ENCODE peak calls at places on chromosomes 1 and 21, in nine cellular contexts. One of them, this sample, is unnamed.

GRCh38 chr1:66489146-66489545 is 44.8 kb upstream of the SGIP1 start:
- DNase-seq in A549: no peak
- DNase-seq in activated CD8-positive, alpha-beta T cell treated with anti-CD3 and anti-CD28 coated beads for 36 hours: no peak
- DNase-seq in osteocyte: no peak
- DNase-seq in AG09319: no peak
- DNase-seq in thoracic aorta: no peak
- DNase-seq in RWPE1: peak; percentile 18
- DNase-seq in kidney: no peak
- DNase-seq in BE2C: no peak
- DNase-seq in this sample: peak; percentile 65

GRCh38 chr1:89378001-89378400 is 14.1 kb downstream of the GBP6 start:
- DNase-seq in AG09319: no peak
- DNase-seq in RWPE1: no peak
- DNase-seq in A549: no peak
- DNase-seq in osteocyte: no peak
- DNase-seq in kidney: no peak
- DNase-seq in BE2C: no peak
- DNase-seq in thoracic aorta: no peak
- DNase-seq in activated CD8-positive, alpha-beta T cell treated with anti-CD3 and anti-CD28 coated beads for 36 hours: no peak
- DNase-seq in this sample: no peak

GRCh38 chr1:21012937-21013336 is 163.8 kb downstream of the EIF4G3 start:
- DNase-seq in BE2C: peak; percentile 25
- DNase-seq in osteocyte: no peak
- DNase-seq in activated CD8-positive, alpha-beta T cell treated with anti-CD3 and anti-CD28 coated beads for 36 hours: no peak
- DNase-seq in thoracic aorta: no peak
- DNase-seq in A549: no peak
- DNase-seq in AG09319: peak; percentile 23
- DNase-seq in RWPE1: no peak
- DNase-seq in kidney: no peak
- DNase-seq in this sample: no peak

GRCh38 chr1:62800274-62800673 is 16.3 kb downstream of the ATG4C start:
- DNase-seq in A549: no peak
- DNase-seq in activated CD8-positive, alpha-beta T cell treated with anti-CD3 and anti-CD28 coated beads for 36 hours: no peak
- DNase-seq in thoracic aorta: no peak
- DNase-seq in osteocyte: no peak
- DNase-seq in kidney: no peak
- DNase-seq in AG09319: no peak
- DNase-seq in BE2C: no peak
- DNase-seq in RWPE1: no peak
- DNase-seq in this sample: no peak

GRCh38 chr1:11927866-11928592 is 1.8 kb upstream of the KIAA2013 start:
- DNase-seq in thoracic aorta: no peak
- DNase-seq in BE2C: no peak
- DNase-seq in AG09319: no peak
- DNase-seq in A549: no peak
- DNase-seq in osteocyte: no peak
- DNase-seq in kidney: no peak
- DNase-seq in RWPE1: no peak
- DNase-seq in activated CD8-positive, alpha-beta T cell treated with anti-CD3 and anti-CD28 coated beads for 36 hours: no peak
- DNase-seq in this sample: no peak

GRCh38 chr1:78726686-78727085 is 77.1 kb downstream of the IFI44 start:
- DNase-seq in osteocyte: no peak
- DNase-seq in AG09319: no peak
- DNase-seq in RWPE1: no peak
- DNase-seq in activated CD8-positive, alpha-beta T cell treated with anti-CD3 and anti-CD28 coated beads for 36 hours: no peak
- DNase-seq in BE2C: no peak
- DNase-seq in kidney: no peak
- DNase-seq in thoracic aorta: no peak
- DNase-seq in A549: no peak
- DNase-seq in this sample: no peak

GRCh38 chr1:231929311-231929710 is 302.7 kb downstream of the DISC1 start:
- DNase-seq in activated CD8-positive, alpha-beta T cell treated with anti-CD3 and anti-CD28 coated beads for 36 hours: no peak
- DNase-seq in BE2C: no peak
- DNase-seq in osteocyte: no peak
- DNase-seq in thoracic aorta: no peak
- DNase-seq in A549: no peak
- DNase-seq in kidney: no peak
- DNase-seq in RWPE1: peak; percentile 61
- DNase-seq in AG09319: no peak
- DNase-seq in this sample: peak; percentile 42

GRCh38 chr1:243294723-243295121 is 38.9 kb downstream of the SDCCAG8 start:
- DNase-seq in AG09319: no peak
- DNase-seq in BE2C: no peak
- DNase-seq in thoracic aorta: no peak
- DNase-seq in kidney: no peak
- DNase-seq in RWPE1: peak; percentile 81
- DNase-seq in osteocyte: no peak
- DNase-seq in A549: no peak
- DNase-seq in activated CD8-positive, alpha-beta T cell treated with anti-CD3 and anti-CD28 coated beads for 36 hours: no peak
- DNase-seq in this sample: peak; percentile 62

GRCh38 chr1:28910379-28911125 is 3.8 kb upstream of the EPB41 start:
- DNase-seq in osteocyte: no peak
- DNase-seq in BE2C: peak; percentile 18
- DNase-seq in activated CD8-positive, alpha-beta T cell treated with anti-CD3 and anti-CD28 coated beads for 36 hours: no peak
- DNase-seq in thoracic aorta: no peak
- DNase-seq in AG09319: no peak
- DNase-seq in kidney: no peak
- DNase-seq in RWPE1: no peak
- DNase-seq in A549: no peak
- DNase-seq in this sample: no peak

GRCh38 chr1:15352122-15352957 is 57.3 kb upstream of the EFHD2 start:
- DNase-seq in AG09319: no peak
- DNase-seq in thoracic aorta: no peak
- DNase-seq in A549: peak; percentile 96
- DNase-seq in BE2C: no peak
- DNase-seq in kidney: peak; percentile 46
- DNase-seq in RWPE1: peak; percentile 95
- DNase-seq in osteocyte: no peak
- DNase-seq in activated CD8-positive, alpha-beta T cell treated with anti-CD3 and anti-CD28 coated beads for 36 hours: peak; percentile 70
- DNase-seq in this sample: peak; percentile 73

GRCh38 chr21:36719614-36720013 is 20.7 kb downstream of the SIM2 start:
- DNase-seq in activated CD8-positive, alpha-beta T cell treated with anti-CD3 and anti-CD28 coated beads for 36 hours: no peak
- DNase-seq in AG09319: no peak
- DNase-seq in BE2C: no peak
- DNase-seq in RWPE1: no peak
- DNase-seq in kidney: peak; percentile 75
- DNase-seq in thoracic aorta: no peak
- DNase-seq in A549: no peak
- DNase-seq in osteocyte: no peak
- DNase-seq in this sample: no peak

GRCh38 chr1:211939876-211940468 is 95.4 kb downstream of the INTS7 start:
- DNase-seq in kidney: no peak
- DNase-seq in activated CD8-positive, alpha-beta T cell treated with anti-CD3 and anti-CD28 coated beads for 36 hours: peak; percentile 81
- DNase-seq in thoracic aorta: no peak
- DNase-seq in RWPE1: no peak
- DNase-seq in A549: no peak
- DNase-seq in BE2C: no peak
- DNase-seq in AG09319: no peak
- DNase-seq in osteocyte: no peak
- DNase-seq in this sample: no peak

GRCh38 chr1:113223546-113223945 is 150.5 kb downstream of the LRIG2 start:
- DNase-seq in thoracic aorta: no peak
- DNase-seq in RWPE1: no peak
- DNase-seq in BE2C: no peak
- DNase-seq in kidney: no peak
- DNase-seq in A549: no peak
- DNase-seq in activated CD8-positive, alpha-beta T cell treated with anti-CD3 and anti-CD28 coated beads for 36 hours: no peak
- DNase-seq in osteocyte: no peak
- DNase-seq in AG09319: no peak
- DNase-seq in this sample: no peak

GRCh38 chr1:18883636-18884418 is 18.5 kb downstream of the ALDH4A1 start:
- DNase-seq in thoracic aorta: peak; percentile 37
- DNase-seq in activated CD8-positive, alpha-beta T cell treated with anti-CD3 and anti-CD28 coated beads for 36 hours: peak; percentile 86
- DNase-seq in osteocyte: peak; percentile 92
- DNase-seq in RWPE1: peak; percentile 70
- DNase-seq in BE2C: peak; percentile 73
- DNase-seq in kidney: no peak
- DNase-seq in AG09319: no peak
- DNase-seq in A549: peak; percentile 61
- DNase-seq in this sample: peak; percentile 50

DNA sequence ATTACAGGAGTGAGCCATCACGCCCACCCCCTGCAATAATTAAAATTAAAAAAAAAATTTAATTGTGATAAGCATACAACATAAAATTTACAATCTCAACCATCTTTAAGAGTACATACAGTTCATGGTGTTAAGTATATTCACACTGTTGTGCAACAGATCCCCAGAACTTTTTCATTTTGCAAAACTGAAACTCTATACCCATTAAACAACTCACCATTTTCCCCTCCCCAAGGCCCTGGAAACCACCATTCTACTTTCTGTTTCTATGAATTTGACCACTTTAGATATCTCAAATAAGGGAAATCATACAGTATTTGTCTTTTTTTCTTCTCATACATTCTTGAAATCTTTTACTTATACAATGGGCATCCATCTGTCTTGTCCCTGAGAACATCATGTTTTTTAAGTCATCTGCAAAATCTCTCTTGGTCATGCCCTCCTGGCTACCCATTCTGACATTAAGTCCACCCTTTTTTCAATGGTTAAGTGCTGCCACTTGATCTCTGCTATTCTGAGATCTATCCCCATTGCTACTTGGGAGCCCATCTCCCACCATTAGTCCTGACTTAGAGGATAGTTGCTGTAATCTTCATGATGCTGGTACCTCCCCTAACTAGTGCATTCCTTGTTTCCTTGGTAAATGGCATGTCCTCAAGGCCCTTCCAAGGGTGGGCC is 39.4 kb upstream of the ZFYVE9 start:
- DNase-seq in RWPE1: no peak
- DNase-seq in kidney: no peak
- DNase-seq in activated CD8-positive, alpha-beta T cell treated with anti-CD3 and anti-CD28 coated beads for 36 hours: peak; percentile 19
- DNase-seq in A549: no peak
- DNase-seq in BE2C: no peak
- DNase-seq in thoracic aorta: no peak
- DNase-seq in AG09319: no peak
- DNase-seq in osteocyte: no peak
- DNase-seq in this sample: no peak
- TF ChIP-seq CTCF in RWPE1: no peak
- TF ChIP-seq CTCF in kidney: no peak
- TF ChIP-seq CTCF in activated CD8-positive, alpha-beta T cell treated with anti-CD3 and anti-CD28 coated beads for 36 hours: no peak
- TF ChIP-seq CTCF in A549: no peak
- TF ChIP-seq CTCF in BE2C: no peak
- TF ChIP-seq CTCF in thoracic aorta: no peak
- TF ChIP-seq CTCF in AG09319: no peak
- TF ChIP-seq CTCF in osteocyte: no peak
- TF ChIP-seq CTCF in this sample: no peak

DNA sequence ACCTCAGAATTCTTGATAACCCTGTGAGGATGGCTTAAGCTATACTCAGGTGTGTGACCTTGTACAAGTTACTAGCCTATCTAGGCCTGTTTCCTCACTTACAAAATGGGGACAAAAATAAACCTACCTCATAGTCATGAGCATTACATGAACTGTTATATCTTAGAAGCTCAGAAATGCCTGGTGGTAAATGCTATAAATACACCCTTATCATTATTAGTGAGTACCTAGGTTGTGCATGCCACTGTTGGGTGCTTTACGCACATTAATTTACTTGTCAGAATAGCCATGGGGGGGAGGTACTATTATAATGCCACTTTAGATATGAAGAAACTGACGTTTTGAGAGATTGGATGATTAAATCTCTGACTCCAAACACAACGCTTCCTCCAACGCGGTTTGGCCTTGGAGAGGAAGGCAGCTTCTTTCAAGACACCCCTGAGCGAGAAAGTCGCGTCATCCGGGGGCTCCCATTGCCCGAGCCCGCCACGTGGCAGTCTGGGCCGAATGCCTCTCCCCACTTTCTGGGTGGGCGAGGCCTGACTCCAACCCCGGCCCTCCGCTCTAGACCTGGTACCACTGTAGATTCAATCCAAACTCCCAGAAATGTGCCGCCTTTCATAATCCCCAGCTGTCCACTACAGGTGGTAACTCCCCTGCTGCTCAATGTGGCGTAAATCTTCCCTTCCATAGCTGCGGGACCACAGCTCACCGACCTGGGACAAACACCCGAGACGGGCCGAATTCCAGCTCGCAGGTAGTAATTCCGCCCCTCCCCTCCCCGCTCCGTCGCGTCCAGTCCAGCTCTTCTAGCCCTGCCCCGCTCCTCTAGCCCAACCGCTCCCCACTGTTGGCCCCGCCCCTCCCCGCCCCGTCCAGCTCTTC is 773 bp upstream of the RAD54L start:
- DNase-seq in AG09319: no peak
- DNase-seq in RWPE1: peak; percentile 21
- DNase-seq in kidney: peak; percentile 89
- DNase-seq in thoracic aorta: peak; percentile 9
- DNase-seq in activated CD8-positive, alpha-beta T cell treated with anti-CD3 and anti-CD28 coated beads for 36 hours: peak; percentile 89
- DNase-seq in BE2C: no peak
- DNase-seq in A549: no peak
- DNase-seq in osteocyte: peak; percentile 86
- DNase-seq in this sample: peak; percentile 49
- TF ChIP-seq CTCF in AG09319: no peak
- TF ChIP-seq CTCF in RWPE1: no peak
- TF ChIP-seq CTCF in kidney: no peak
- TF ChIP-seq CTCF in thoracic aorta: no peak
- TF ChIP-seq CTCF in activated CD8-positive, alpha-beta T cell treated with anti-CD3 and anti-CD28 coated beads for 36 hours: no peak
- TF ChIP-seq CTCF in BE2C: no peak
- TF ChIP-seq CTCF in A549: no peak
- TF ChIP-seq CTCF in osteocyte: no peak
- TF ChIP-seq CTCF in this sample: peak; percentile 29

GRCh38 chr1:187630653-187631380 is 802.1 kb downstream of the PLA2G4A start:
- DNase-seq in A549: no peak
- DNase-seq in osteocyte: no peak
- DNase-seq in thoracic aorta: no peak
- DNase-seq in AG09319: no peak
- DNase-seq in kidney: no peak
- DNase-seq in RWPE1: no peak
- DNase-seq in activated CD8-positive, alpha-beta T cell treated with anti-CD3 and anti-CD28 coated beads for 36 hours: no peak
- DNase-seq in BE2C: no peak
- DNase-seq in this sample: no peak
- TF ChIP-seq CTCF in A549: no peak
- TF ChIP-seq CTCF in osteocyte: no peak
- TF ChIP-seq CTCF in thoracic aorta: no peak
- TF ChIP-seq CTCF in AG09319: no peak
- TF ChIP-seq CTCF in kidney: no peak
- TF ChIP-seq CTCF in RWPE1: no peak
- TF ChIP-seq CTCF in activated CD8-positive, alpha-beta T cell treated with anti-CD3 and anti-CD28 coated beads for 36 hours: no peak
- TF ChIP-seq CTCF in BE2C: no peak
- TF ChIP-seq CTCF in this sample: no peak

DNA sequence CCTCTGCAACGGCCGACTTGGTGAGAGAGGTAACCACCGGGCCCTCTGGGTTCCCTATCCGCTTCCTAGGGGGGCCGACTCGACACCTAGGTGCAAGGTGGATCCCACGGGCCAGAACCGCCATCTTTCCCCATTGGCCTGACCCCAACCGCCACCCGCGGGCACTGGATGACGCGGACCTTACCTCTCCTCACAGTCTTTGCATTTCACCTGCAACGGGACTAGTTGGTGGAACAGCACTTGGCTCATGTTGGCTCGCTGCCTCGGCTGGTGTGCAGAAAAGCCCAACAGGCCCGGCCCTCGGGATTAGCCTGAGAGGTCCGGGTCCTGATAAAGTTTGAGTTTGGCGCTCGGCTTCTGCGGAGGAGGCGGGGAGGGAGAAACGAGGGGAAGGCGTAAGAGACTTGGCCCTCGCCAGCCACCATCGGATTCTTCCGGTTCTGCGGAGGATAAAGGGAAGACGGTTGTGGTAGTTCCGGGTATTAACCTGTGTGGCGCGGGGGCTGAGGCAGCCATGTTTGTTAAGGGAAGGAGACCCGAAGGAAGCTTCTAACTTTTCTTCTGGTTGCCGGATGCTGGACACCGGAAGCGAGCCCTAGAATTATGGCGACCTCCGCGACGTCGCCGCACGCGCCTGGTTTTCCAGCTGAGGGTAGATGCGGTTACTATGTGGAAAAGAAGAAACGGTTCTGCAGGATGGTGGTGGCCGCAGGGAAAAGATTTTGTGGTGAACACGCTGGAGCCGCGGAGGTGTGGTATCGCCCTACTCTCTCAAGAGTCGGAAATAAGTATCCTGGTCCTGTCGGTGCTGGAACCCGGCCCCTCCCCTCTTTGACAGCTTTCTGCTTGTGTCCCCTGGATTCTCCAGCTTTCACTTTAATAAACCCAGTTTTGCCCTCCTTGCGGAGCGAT is at the start of the genes SASS6 and TRMT13:
- DNase-seq in AG09319: peak; percentile 95
- DNase-seq in activated CD8-positive, alpha-beta T cell treated with anti-CD3 and anti-CD28 coated beads for 36 hours: peak; percentile 98
- DNase-seq in kidney: peak; percentile 99
- DNase-seq in BE2C: peak; percentile 95
- DNase-seq in RWPE1: peak; percentile 91
- DNase-seq in osteocyte: peak; percentile 98
- DNase-seq in thoracic aorta: peak; percentile 93
- DNase-seq in A549: peak; percentile 97
- DNase-seq in this sample: peak; percentile 99
- TF ChIP-seq CTCF in AG09319: no peak
- TF ChIP-seq CTCF in activated CD8-positive, alpha-beta T cell treated with anti-CD3 and anti-CD28 coated beads for 36 hours: no peak
- TF ChIP-seq CTCF in kidney: peak; percentile 15
- TF ChIP-seq CTCF in BE2C: no peak
- TF ChIP-seq CTCF in RWPE1: no peak
- TF ChIP-seq CTCF in osteocyte: no peak
- TF ChIP-seq CTCF in thoracic aorta: no peak
- TF ChIP-seq CTCF in A549: no peak
- TF ChIP-seq CTCF in this sample: no peak